ENCODE peak calls at places on chromosomes 11 and 22, in seven cellular contexts. Z, M, S, O, Y, J and P are unnamed samples.

GRCh38 chr11:35593143-35593542 is 25.1 kb upstream of the FJX1 start:
- DNase-seq in O (no peak), J (no peak), Z (no peak), M (no peak), Y (no peak), S (peak), P (no peak)

GRCh38 chr11:1019321-1019910 is 17.1 kb downstream of the MUC6 start:
- DNase-seq in Y (no peak), M (no peak), J (no peak), S (no peak), O (no peak), Z (no peak), P (no peak)

GRCh38 chr11:134999490-135000066 is 587.5 kb upstream of the B3GAT1 start:
- DNase-seq in Y (no peak), S (peak), O (no peak), J (no peak), Z (no peak), M (no peak), P (no peak)

GRCh38 chr22:38973289-38974169 is 8.6 kb upstream of the APOBEC3B start:
- DNase-seq in J (peak), O (peak), M (no peak), S (peak), Y (no peak), Z (peak), P (peak)

GRCh38 chr11:22065472-22065871 is 127.4 kb upstream of the ANO5 start:
- DNase-seq in S (no peak), M (no peak), J (no peak), O (no peak), Z (no peak), Y (no peak), P (no peak)

GRCh38 chr11:114359342-114359741 is 41.0 kb downstream of the C11orf71 start:
- DNase-seq in Y (no peak), M (no peak), O (no peak), J (no peak), Z (no peak), S (no peak), P (no peak)

GRCh38 chr11:128859563-128860441 is 7.3 kb downstream of the KCNJ1 start:
- DNase-seq in O (peak), S (peak), M (peak), Y (peak), J (peak), Z (peak), P (no peak)

GRCh38 chr22:25497269-25497668 is 67.2 kb upstream of the GRK3 start:
- DNase-seq in Z (no peak), Y (no peak), O (no peak), M (no peak), J (no peak), S (no peak), P (peak)

GRCh38 chr11:57466680-57467079 is 6.4 kb downstream of the RTN4RL2 start:
- DNase-seq in S (no peak), Z (no peak), O (no peak), J (no peak), Y (no peak), M (no peak), P (no peak)

GRCh38 chr22:50498322-50498861 is 9.1 kb downstream of the LMF2 start:
- DNase-seq in S (peak), Z (no peak), J (peak), O (peak), Y (no peak), M (peak), P (peak)

GRCh38 chr22:50325444-50326224 is 1.2 kb downstream of the DENND6B start:
- DNase-seq in Z (no peak), O (no peak), S (no peak), M (no peak), J (no peak), Y (no peak), P (no peak)

GRCh38 chr11:86438685-86439084 is 64.0 kb downstream of the CCDC81 start:
- DNase-seq in J (no peak), M (no peak), O (no peak), Y (no peak), S (no peak), Z (no peak), P (no peak)

GRCh38 chr11:6568191-6568918 is 35.1 kb downstream of the RRP8 start:
- DNase-seq in Z (no peak), J (no peak), M (peak), O (no peak), S (peak), Y (no peak), P (peak)

GRCh38 chr11:8309862-8310261 is 46.2 kb upstream of the LMO1 start:
- DNase-seq in Z (no peak), J (no peak), Y (no peak), O (no peak), M (no peak), S (peak), P (peak)

GRCh38 chr11:76830639-76831312 is 29.9 kb upstream of the ACER3 start:
- DNase-seq in J (no peak), M (no peak), O (no peak), S (peak), Y (no peak), Z (no peak), P (peak)

GRCh38 chr11:110833033-110833484 is 120.8 kb upstream of the ARHGAP20 start:
- DNase-seq in J (no peak), S (no peak), Y (no peak), O (no peak), M (no peak), Z (no peak), P (no peak)

GRCh38 chr11:45890886-45891550 is 5.6 kb downstream of the MAPK8IP1 start:
- DNase-seq in S (no peak), Z (no peak), Y (no peak), M (no peak), J (no peak), O (no peak), P (no peak)

GRCh38 chr11:32792948-32793475 is 1.4 kb downstream of the CCDC73 start:
- DNase-seq in M (peak), Y (peak), Z (no peak), O (peak), J (peak), S (no peak), P (peak)

GRCh38 chr11:93133710-93134109 is 64.1 kb downstream of the SLC36A4 start:
- DNase-seq in Y (no peak), O (no peak), J (no peak), M (no peak), S (no peak), Z (no peak), P (no peak)

GRCh38 chr11:62337682-62338181 is 484 bp downstream of the ASRGL1 start:
- DNase-seq in Z (peak), S (peak), Y (peak), J (no peak), M (no peak), O (peak), P (no peak)

GRCh38 chr22:49284931-49285330 is 542.7 kb downstream of the BRD1 start:
- DNase-seq in Y (no peak), O (no peak), J (no peak), Z (no peak), M (no peak), S (no peak), P (no peak)

GRCh38 chr11:112631333-112631732 is 329.9 kb upstream of the NCAM1 start:
- DNase-seq in J (no peak), S (no peak), O (no peak), M (peak), Y (no peak), Z (no peak), P (no peak)

GRCh38 chr22:29202231-29203192 is 3.2 kb upstream of the EMID1 start:
- DNase-seq in J (peak), S (peak), Y (peak), Z (peak), O (peak), M (peak), P (no peak)

GRCh38 chr11:44308923-44309482 is 936 bp downstream of the ALX4 start:
- DNase-seq in Y (no peak), M (no peak), O (no peak), Z (no peak), S (no peak), J (no peak), P (no peak)

GRCh38 chr11:22828373-22828772 is 1.2 kb downstream of the SVIP start:
- DNase-seq in M (no peak), Z (no peak), S (no peak), Y (no peak), O (no peak), J (no peak), P (no peak)

GRCh38 chr11:75087319-75088055 is 9.2 kb downstream of the OR2AT4 start:
- DNase-seq in S (no peak), Z (no peak), M (no peak), Y (no peak), J (no peak), O (no peak), P (no peak)

GRCh38 chr11:57648791-57649735 is 649 bp downstream of the YPEL4 start:
- DNase-seq in Y (no peak), O (no peak), Z (no peak), S (no peak), J (no peak), M (peak), P (no peak)

GRCh38 chr22:36245805-36246356 is 6.6 kb upstream of the APOL2 start:
- DNase-seq in O (no peak), Z (no peak), S (peak), Y (no peak), M (no peak), J (no peak), P (no peak)

GRCh38 chr11:72856551-72857342 is 42.5 kb downstream of the ATG16L2 start:
- DNase-seq in M (no peak), Z (no peak), Y (no peak), S (no peak), J (no peak), O (no peak), P (no peak)

GRCh38 chr22:19514831-19515565 is 9.2 kb downstream of the CLDN5 start:
- DNase-seq in S (no peak), Y (no peak), Z (no peak), J (no peak), M (no peak), O (no peak), P (no peak)

GRCh38 chr22:48703265-48703941 is 1124.3 kb downstream of the BRD1 start:
- DNase-seq in J (no peak), S (no peak), Z (peak), Y (no peak), M (peak), O (no peak), P (no peak)

GRCh38 chr11:57481915-57482781 is 21.8 kb downstream of the RTN4RL2 start:
- DNase-seq in J (no peak), S (no peak), O (no peak), Z (peak), M (no peak), Y (no peak), P (no peak)

GRCh38 chr22:46046299-46046685 is 69.3 kb upstream of the WNT7B start:
- DNase-seq in Z (peak), Y (peak), O (no peak), M (no peak), S (no peak), J (no peak), P (no peak)